ENCODE peak calls at places on chromosomes 5 and 9, in six cellular contexts. Y, K, G, M, N and T are unnamed samples.

GRCh38 chr9:125262217-125262991 is 778 bp downstream of the GAPVD1 start:
- DNase-seq in Y (peak), K (no peak), G (no peak), M (peak), N (no peak), T (peak)

GRCh38 chr5:168609806-168610482 is 30.8 kb upstream of the PANK3 start:
- DNase-seq in Y (no peak), K (no peak), G (no peak), M (no peak), N (no peak), T (no peak)

GRCh38 chr5:88251048-88251711 is 17.5 kb downstream of the TMEM161B start:
- DNase-seq in Y (peak), K (peak), G (no peak), M (no peak), N (peak), T (peak)

GRCh38 chr9:95370064-95370463 is 52.6 kb upstream of the FANCC start:
- DNase-seq in Y (no peak), K (no peak), G (no peak), M (no peak), N (no peak), T (no peak)

GRCh38 chr5:2780421-2781171 is 29.1 kb upstream of the IRX2 start:
- DNase-seq in Y (no peak), K (no peak), G (no peak), M (no peak), N (no peak), T (no peak)

GRCh38 chr5:3324421-3325101 is 271.1 kb upstream of the IRX1 start:
- DNase-seq in Y (no peak), K (no peak), G (no peak), M (no peak), N (no peak), T (no peak)

GRCh38 chr5:89120719-89121118 is 237.7 kb upstream of the MEF2C start:
- DNase-seq in Y (peak), K (no peak), G (no peak), M (no peak), N (no peak), T (peak)

GRCh38 chr5:73135429-73136276 is 15.3 kb downstream of the TMEM171 start:
- DNase-seq in Y (peak), K (no peak), G (no peak), M (no peak), N (no peak), T (peak)

GRCh38 chr5:371811-372555 is 50.5 kb downstream of the AHRR start:
- DNase-seq in Y (peak), K (peak), G (no peak), M (no peak), N (no peak), T (peak)

GRCh38 chr5:114999176-114999575 is 170.5 kb downstream of the TRIM36 start:
- DNase-seq in Y (no peak), K (no peak), G (no peak), M (no peak), N (no peak), T (no peak)

GRCh38 chr5:816176-816575 is 31.6 kb upstream of the ZDHHC11B start:
- DNase-seq in Y (no peak), K (no peak), G (no peak), M (no peak), N (no peak), T (no peak)

GRCh38 chr9:134215709-134216448 is 51.5 kb upstream of the RNU6ATAC start:
- DNase-seq in Y (peak), K (no peak), G (no peak), M (peak), N (no peak), T (peak)

GRCh38 chr5:145833616-145834200 is 1.4 kb downstream of the PRELID2 start:
- DNase-seq in Y (no peak), K (no peak), G (no peak), M (no peak), N (no peak), T (no peak)

GRCh38 chr5:175246242-175246891 is 197.6 kb downstream of the DRD1 start:
- DNase-seq in Y (peak), K (no peak), G (no peak), M (no peak), N (peak), T (no peak)